ENCODE peak calls at places on chromosomes 2 and 18, in six cellular contexts. L, Y, U, T, N and Z are unnamed samples.

GRCh38 chr2:133054297-133054696 is 384.3 kb upstream of the LYPD1 start:
- DNase-seq in N (no peak), L (no peak), Y (no peak), U (no peak), T (no peak), Z (no peak)

GRCh38 chr2:226721541-226721940 is 78.1 kb downstream of the IRS1 start:
- DNase-seq in L (no peak), Y (no peak), T (no peak), N (no peak), U (no peak), Z (no peak)

GRCh38 chr2:173247156-173247555 is 107.5 kb upstream of the CDCA7 start:
- DNase-seq in Y (no peak), L (no peak), T (no peak), N (no peak), U (no peak), Z (no peak)

GRCh38 chr2:241559489-241560180 is 1.1 kb downstream of the BOK start:
- DNase-seq in Y (peak; percentile 59), T (no peak), U (peak; percentile 50), L (no peak), N (no peak), Z (no peak)

GRCh38 chr2:241730679-241731293 is 3.6 kb upstream of the D2HGDH start:
- DNase-seq in N (no peak), U (no peak), L (no peak), Y (no peak), T (no peak), Z (no peak)

GRCh38 chr18:31498450-31499156 is 626 bp downstream of the DSG2 start:
- DNase-seq in L (no peak), T (no peak), Y (no peak), U (peak; percentile 37), N (peak; percentile 0), Z (no peak)

GRCh38 chr2:32377928-32378327 is 21.1 kb downstream of the BIRC6 start:
- DNase-seq in U (no peak), L (no peak), T (no peak), N (no peak), Y (no peak), Z (no peak)

GRCh38 chr2:69073928-69074575 is 61.1 kb downstream of the ANTXR1 start:
- DNase-seq in Y (no peak), U (no peak), N (no peak), L (no peak), T (no peak), Z (no peak)

GRCh38 chr2:207503234-207503633 is 26.5 kb upstream of the CREB1 start:
- DNase-seq in T (no peak), U (peak; percentile 54), N (no peak), Y (no peak), L (no peak), Z (no peak)

GRCh38 chr2:107529146-107529545 is 297.5 kb upstream of the RGPD4 start:
- DNase-seq in T (no peak), N (no peak), U (no peak), Y (no peak), L (no peak), Z (no peak)

GRCh38 chr18:59200787-59201186 is 19.2 kb upstream of the GRP start:
- DNase-seq in T (no peak), Y (no peak), L (no peak), N (no peak), U (peak; percentile 7), Z (no peak)

GRCh38 chr2:179049546-179050311 is at the start of gene CCDC141:
- DNase-seq in L (peak; percentile 37), N (no peak), T (no peak), U (peak; percentile 52), Y (no peak), Z (peak; percentile 51)

GRCh38 chr18:711330-711692 is 1.1 kb downstream of the ENOSF1 start:
- DNase-seq in L (no peak), T (no peak), Y (no peak), N (no peak), U (no peak), Z (no peak)

GRCh38 chr18:11224166-11224565 is 74.8 kb upstream of the PIEZO2 start:
- DNase-seq in Y (no peak), T (no peak), L (no peak), U (no peak), N (no peak), Z (no peak)

GRCh38 chr2:135685361-135685760 is 56.3 kb upstream of the UBXN4 start:
- DNase-seq in U (no peak), L (no peak), T (no peak), Y (no peak), N (no peak), Z (no peak)

GRCh38 chr2:20803287-20803686 is 19.6 kb downstream of the LDAH start:
- DNase-seq in U (no peak), T (no peak), N (no peak), L (no peak), Y (no peak), Z (no peak)

GRCh38 chr18:79964330-79965118 is at the start of gene HSBP1L1:
- DNase-seq in U (peak; percentile 82), Y (no peak), L (peak; percentile 74), N (peak; percentile 61), T (no peak), Z (peak; percentile 75)

GRCh38 chr2:224909885-224910517 is 132.3 kb downstream of the DOCK10 start:
- DNase-seq in Y (no peak), L (peak; percentile 53), T (peak; percentile 82), N (no peak), U (no peak), Z (no peak)

GRCh38 chr2:144519934-144520717 is at the start of gene ZEB2:
- DNase-seq in U (peak; percentile 11), N (no peak), T (peak; percentile 84), Y (no peak), L (no peak), Z (no peak)

GRCh38 chr2:191899442-191899841 is 52.6 kb upstream of the CAVIN2 start:
- DNase-seq in N (no peak), L (no peak), U (no peak), Y (no peak), T (peak; percentile 62), Z (no peak)

GRCh38 chr2:240911641-240912265 is 5.6 kb downstream of the CROCC2 start:
- DNase-seq in T (no peak), U (no peak), N (no peak), L (no peak), Y (no peak), Z (no peak)

GRCh38 chr18:48545690-48546365 is 7.0 kb downstream of the CTIF start:
- DNase-seq in N (no peak), L (no peak), Y (peak; percentile 43), U (no peak), T (no peak), Z (no peak)

GRCh38 chr2:232441147-232441651 is 14.8 kb upstream of the ALPI start:
- DNase-seq in Y (no peak), T (no peak), U (no peak), L (no peak), N (no peak), Z (no peak)

GRCh38 chr2:120066708-120067547 is 54.1 kb downstream of the EPB41L5 start:
- DNase-seq in Y (no peak), N (no peak), T (peak; percentile 4), L (no peak), U (no peak), Z (no peak)

GRCh38 chr18:79853993-79854364 is 56.2 kb downstream of the KCNG2 start:
- DNase-seq in U (no peak), L (no peak), N (no peak), Y (no peak), T (no peak), Z (no peak)

GRCh38 chr2:16645771-16646559 is 19.7 kb downstream of the CYRIA start:
- DNase-seq in N (no peak), U (no peak), T (no peak), Y (no peak), L (no peak), Z (no peak)

GRCh38 chr18:69383191-69383590 is 17.5 kb upstream of the DOK6 start:
- DNase-seq in L (no peak), T (no peak), Y (no peak), U (no peak), N (no peak), Z (no peak)

GRCh38 chr18:24964213-24964612 is 387.8 kb downstream of the ZNF521 start:
- DNase-seq in Y (no peak), L (no peak), T (no peak), U (peak; percentile 50), N (no peak), Z (no peak)

GRCh38 chr2:134232868-134233732 is 20.8 kb upstream of the MGAT5 start:
- DNase-seq in L (peak; percentile 46), T (no peak), Y (no peak), U (peak; percentile 70), N (no peak), Z (peak; percentile 57)